ENCODE peak calls at places on chromosomes 7 and 10, in four cellular contexts. Q is right lobe of liver, K is prostate gland, Z is heart left ventricle. E is an unnamed sample. For H3K4me1 and H3K36me3, the result is how much of the 10 kb centered on the place peaks cover.

GRCh38 chr7:151077705-151078232 is 2.8 kb downstream of the FASTK start:
- DNase-seq in Z (no peak), K (no peak), Q (no peak), E (no peak)

GRCh38 chr7:130393799-130394411 is 13.6 kb downstream of the CPA1 start:
- DNase-seq in K (no peak), Z (no peak), Q (no peak), E (no peak)

GRCh38 chr7:114450431-114450830 is 35.8 kb downstream of the FOXP2 start:
- DNase-seq in K (no peak), Q (no peak), Z (no peak), E (no peak)

GRCh38 chr7:137590686-137591255 is 247.2 kb upstream of the PTN start:
- DNase-seq in K (no peak), Z (no peak), Q (no peak), E (no peak)

GRCh38 chr7:2911466-2911865 is 67.4 kb upstream of the GNA12 start:
- DNase-seq in K (no peak), Z (no peak), Q (no peak), E (no peak)

GRCh38 chr7:131010714-131011436 is 276.9 kb upstream of the KLF14 start:
- DNase-seq in K (no peak), Z (no peak), Q (no peak), E (no peak)

GRCh38 chr10:15313034-15313433 is 58.1 kb downstream of the FAM171A1 start:
- DNase-seq in K (no peak), Z (no peak), Q (no peak), E (no peak)

GRCh38 chr7:143967398-143967797 is 12.8 kb downstream of the OR2F1 start:
- DNase-seq in Q (no peak), Z (no peak), K (peak), E (no peak)

GRCh38 chr10:97025613-97026242 is 160.0 kb downstream of the SLIT1 start:
- DNase-seq in K (peak), Q (peak), Z (peak), E (peak)

GRCh38 chr10:26367771-26368170 is 70.4 kb upstream of the APBB1IP start:
- DNase-seq in Q (no peak), Z (no peak), K (no peak), E (no peak)

GRCh38 chr10:70931168-70931805 is 42.9 kb upstream of the PCBD1 start:
- DNase-seq in Q (no peak), K (peak), Z (no peak), E (no peak)
- H3K4me1 ChIP-seq in Q (under half), K (under half), Z (under half), E (under half)

GRCh38 chr7:97865104-97865503 is 7.1 kb downstream of the ASNS start:
- DNase-seq in Q (no peak), K (no peak), Z (no peak), E (no peak)
- H3K36me3 ChIP-seq in Q (under half), K (under half), Z (under half), E (under half)

DNA sequence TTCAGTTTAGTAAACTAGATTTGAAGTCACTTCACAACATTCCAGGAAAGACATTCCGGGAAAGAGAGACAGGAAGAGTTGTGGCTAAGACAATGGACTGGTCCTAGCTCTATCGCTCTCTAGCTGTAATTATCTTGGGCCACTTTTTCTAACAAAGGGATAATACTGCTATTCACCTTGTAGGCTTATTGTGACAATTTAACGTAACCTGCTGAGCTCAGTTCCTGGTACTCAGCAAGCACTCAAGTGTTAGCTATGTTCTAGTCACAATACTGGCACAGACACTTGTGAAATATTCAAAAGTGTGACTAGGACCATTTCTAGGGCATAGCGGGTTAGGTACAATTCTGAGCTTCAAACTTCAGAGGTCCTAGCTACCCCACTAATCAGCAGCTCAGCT is 12.0 kb upstream of the NRCAM start:
- DNase-seq in Z (no peak), Q (no peak), K (no peak), E (no peak)
- H3K27ac ChIP-seq in Z (no peak), Q (no peak), K (no peak), E (no peak)

GRCh38 chr10:323651-324293 is 188.5 kb downstream of the ZMYND11 start:
- DNase-seq in K (no peak), Q (no peak), Z (peak), E (no peak)
- H3K4me1 ChIP-seq in K (under half), Q (under half), Z (under half), E (under half)

GRCh38 chr7:139592801-139593461 is 69.4 kb downstream of the CLEC2L start:
- DNase-seq in Z (no peak), K (no peak), Q (peak), E (no peak)
- H3K36me3 ChIP-seq in Z (half or more), K (under half), Q (half or more), E (under half)

GRCh38 chr10:18226336-18226735 is 86.1 kb downstream of the CACNB2 start:
- DNase-seq in K (no peak), Q (no peak), Z (no peak), E (no peak)
- H3K27ac ChIP-seq in K (no peak), Q (no peak), Z (no peak), E (no peak)

E was measured in CD8-positive, alpha-beta memory T cell.